ENCODE peak calls at places on chromosomes 12 and 14, in four cellular contexts. One of them, this sample, is unnamed. For H3K4me1, the result is how much of the 10 kb centered on the place peaks cover.

GRCh38 chr12:103901518-103902173 is 28.6 kb upstream of the HSP90B1 start:
- DNase-seq in suprapubic skin: no peak
- DNase-seq in Peyer's patch: peak
- DNase-seq in IMR-90: no peak
- DNase-seq in this sample: no peak

GRCh38 chr12:3061129-3061857 is 15.9 kb upstream of the TSPAN9 start:
- DNase-seq in suprapubic skin: no peak
- DNase-seq in Peyer's patch: no peak
- DNase-seq in IMR-90: peak
- DNase-seq in this sample: no peak

GRCh38 chr12:94047781-94048567 is 100.4 kb upstream of the PLXNC1 start:
- DNase-seq in suprapubic skin: no peak
- DNase-seq in Peyer's patch: no peak
- DNase-seq in IMR-90: no peak
- DNase-seq in this sample: peak

GRCh38 chr12:39795481-39795880 is 175.9 kb upstream of the ABCD2 start:
- DNase-seq in suprapubic skin: no peak
- DNase-seq in Peyer's patch: no peak
- DNase-seq in IMR-90: no peak
- DNase-seq in this sample: no peak

GRCh38 chr14:93538411-93538810 is 107.7 kb downstream of the UNC79 start:
- DNase-seq in suprapubic skin: no peak
- DNase-seq in Peyer's patch: no peak
- DNase-seq in IMR-90: peak
- DNase-seq in this sample: no peak

GRCh38 chr12:53938276-53939140 is at the start of gene HOXC13:
- DNase-seq in suprapubic skin: peak
- DNase-seq in Peyer's patch: no peak
- DNase-seq in IMR-90: no peak
- DNase-seq in this sample: peak

GRCh38 chr12:12033589-12034223 is 37.0 kb upstream of the BCL2L14 start:
- DNase-seq in suprapubic skin: no peak
- DNase-seq in Peyer's patch: no peak
- DNase-seq in IMR-90: no peak
- DNase-seq in this sample: no peak

GRCh38 chr12:75814856-75815754 is 216.5 kb downstream of the PHLDA1 start:
- DNase-seq in suprapubic skin: no peak
- DNase-seq in Peyer's patch: no peak
- DNase-seq in IMR-90: peak
- DNase-seq in this sample: no peak

GRCh38 chr14:51614707-51615106 is 37.0 kb upstream of the FRMD6 start:
- DNase-seq in suprapubic skin: no peak
- DNase-seq in Peyer's patch: no peak
- DNase-seq in IMR-90: peak
- DNase-seq in this sample: no peak

GRCh38 chr12:109613611-109614455 is 40.2 kb downstream of the MVK start:
- DNase-seq in suprapubic skin: no peak
- DNase-seq in Peyer's patch: no peak
- DNase-seq in IMR-90: no peak
- DNase-seq in this sample: no peak

GRCh38 chr14:22982477-22983245 is at the start of gene AJUBA:
- DNase-seq in suprapubic skin: peak
- DNase-seq in Peyer's patch: peak
- DNase-seq in IMR-90: peak
- DNase-seq in this sample: peak

GRCh38 chr14:32428149-32428548 is 99.1 kb downstream of the AKAP6 start:
- DNase-seq in suprapubic skin: no peak
- DNase-seq in Peyer's patch: no peak
- DNase-seq in IMR-90: peak
- DNase-seq in this sample: no peak

GRCh38 chr14:88706425-88706824 is 86.3 kb downstream of the EML5 start:
- DNase-seq in suprapubic skin: no peak
- DNase-seq in Peyer's patch: no peak
- DNase-seq in IMR-90: peak
- DNase-seq in this sample: no peak

GRCh38 chr14:60315591-60315990 is 66.6 kb downstream of the PPM1A start:
- DNase-seq in suprapubic skin: no peak
- DNase-seq in Peyer's patch: no peak
- DNase-seq in IMR-90: no peak
- DNase-seq in this sample: no peak

GRCh38 chr14:89773644-89774316 is 180.8 kb downstream of the EFCAB11 start:
- DNase-seq in suprapubic skin: no peak
- DNase-seq in Peyer's patch: peak
- DNase-seq in IMR-90: peak
- DNase-seq in this sample: no peak

GRCh38 chr12:100120355-100120754 is 22.3 kb downstream of the BLTP3B start:
- DNase-seq in suprapubic skin: no peak
- DNase-seq in Peyer's patch: no peak
- DNase-seq in IMR-90: no peak
- DNase-seq in this sample: no peak

GRCh38 chr12:112241176-112241575 is 115.8 kb downstream of the TRAFD1 start:
- DNase-seq in suprapubic skin: no peak
- DNase-seq in Peyer's patch: no peak
- DNase-seq in IMR-90: no peak
- DNase-seq in this sample: no peak

GRCh38 chr14:103910262-103910935 is 17.9 kb upstream of the TDRD9 start:
- DNase-seq in suprapubic skin: peak
- DNase-seq in Peyer's patch: peak
- DNase-seq in IMR-90: peak
- DNase-seq in this sample: peak

GRCh38 chr12:26768611-26769603 is 64.1 kb downstream of the ITPR2 start:
- DNase-seq in suprapubic skin: no peak
- DNase-seq in Peyer's patch: no peak
- DNase-seq in IMR-90: no peak
- DNase-seq in this sample: no peak

GRCh38 chr14:96710060-96710636 is 87.0 kb upstream of the VRK1 start:
- DNase-seq in suprapubic skin: no peak
- DNase-seq in Peyer's patch: no peak
- DNase-seq in IMR-90: no peak
- DNase-seq in this sample: no peak

GRCh38 chr12:2494490-2495192 is 300.1 kb upstream of the FKBP4 start:
- DNase-seq in suprapubic skin: no peak
- DNase-seq in Peyer's patch: no peak
- DNase-seq in IMR-90: no peak
- DNase-seq in this sample: no peak

GRCh38 chr12:46547421-46548340 is 175.1 kb upstream of the SLC38A2 start:
- DNase-seq in suprapubic skin: no peak
- DNase-seq in Peyer's patch: no peak
- DNase-seq in IMR-90: no peak
- DNase-seq in this sample: no peak

GRCh38 chr12:19572920-19573558 is 133.7 kb downstream of the AEBP2 start:
- DNase-seq in suprapubic skin: no peak
- DNase-seq in Peyer's patch: no peak
- DNase-seq in IMR-90: peak
- DNase-seq in this sample: no peak

GRCh38 chr14:75373133-75373532 is 54.7 kb upstream of the JDP2 start:
- DNase-seq in suprapubic skin: no peak
- DNase-seq in Peyer's patch: no peak
- DNase-seq in IMR-90: no peak
- DNase-seq in this sample: no peak

GRCh38 chr14:34662558-34663088 is 32.7 kb upstream of the SNX6 start:
- DNase-seq in suprapubic skin: no peak
- DNase-seq in Peyer's patch: no peak
- DNase-seq in IMR-90: no peak
- DNase-seq in this sample: no peak

GRCh38 chr12:130254476-130255276 is 83.0 kb upstream of the PIWIL1 start:
- DNase-seq in suprapubic skin: no peak
- DNase-seq in Peyer's patch: no peak
- DNase-seq in IMR-90: no peak
- DNase-seq in this sample: no peak

GRCh38 chr12:125140239-125140917 is 75.1 kb downstream of the AACS start:
- DNase-seq in suprapubic skin: no peak
- DNase-seq in Peyer's patch: no peak
- DNase-seq in IMR-90: no peak
- DNase-seq in this sample: no peak

GRCh38 chr12:60689137-60689536 is 1093.3 kb downstream of the SLC16A7 start:
- DNase-seq in suprapubic skin: no peak
- DNase-seq in Peyer's patch: no peak
- DNase-seq in IMR-90: no peak
- DNase-seq in this sample: no peak

GRCh38 chr12:1799882-1800645 is 20.3 kb upstream of the LRTM2 start:
- DNase-seq in suprapubic skin: peak
- DNase-seq in Peyer's patch: peak
- DNase-seq in IMR-90: no peak
- DNase-seq in this sample: no peak

GRCh38 chr14:93017898-93018297 is 94.9 kb downstream of the CHGA start:
- DNase-seq in suprapubic skin: no peak
- DNase-seq in Peyer's patch: no peak
- DNase-seq in IMR-90: no peak
- DNase-seq in this sample: no peak

DNA sequence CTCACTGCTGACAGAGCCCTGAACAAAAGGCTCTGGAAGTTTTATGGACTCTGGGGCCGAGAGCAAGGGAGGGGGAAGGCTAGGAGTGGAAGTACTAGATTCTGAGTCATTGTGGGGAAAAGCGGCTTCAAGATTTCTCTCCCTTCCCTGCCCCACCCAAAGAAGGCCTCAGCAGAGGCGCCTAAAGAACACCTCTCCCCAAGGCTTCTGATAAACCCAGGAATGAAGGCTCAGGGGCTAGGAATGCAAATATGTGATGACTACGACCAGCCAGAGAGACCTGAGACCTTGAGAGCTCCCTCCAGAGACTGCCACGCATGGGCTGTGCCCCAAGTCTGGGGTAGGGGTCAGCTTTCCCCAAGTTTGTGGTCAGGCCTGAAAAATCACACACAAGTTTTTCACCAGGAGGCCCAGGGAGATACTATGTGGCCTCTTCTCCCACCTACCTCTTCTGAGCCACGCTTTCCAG is 130.7 kb upstream of the HIF1A start:
- DNase-seq in suprapubic skin: no peak
- DNase-seq in Peyer's patch: no peak
- DNase-seq in IMR-90: peak
- DNase-seq in this sample: no peak
- H3K4me1 ChIP-seq in suprapubic skin: half or more
- H3K4me1 ChIP-seq in Peyer's patch: under half
- H3K4me1 ChIP-seq in IMR-90: half or more
- H3K4me1 ChIP-seq in this sample: under half

GRCh38 chr12:32502693-32503510 is 103.5 kb downstream of the FGD4 start:
- DNase-seq in suprapubic skin: no peak
- DNase-seq in Peyer's patch: no peak
- DNase-seq in IMR-90: peak
- DNase-seq in this sample: peak

GRCh38 chr12:32504626-32505025 is 105.3 kb downstream of the FGD4 start:
- DNase-seq in suprapubic skin: no peak
- DNase-seq in Peyer's patch: no peak
- DNase-seq in IMR-90: peak
- DNase-seq in this sample: no peak

GRCh38 chr12:32507559-32508276 is 108.4 kb downstream of the FGD4 start:
- DNase-seq in suprapubic skin: no peak
- DNase-seq in Peyer's patch: no peak
- DNase-seq in IMR-90: no peak
- DNase-seq in this sample: no peak

GRCh38 chr12:32505067-32505466 is 105.7 kb downstream of the FGD4 start:
- DNase-seq in suprapubic skin: no peak
- DNase-seq in Peyer's patch: no peak
- DNase-seq in IMR-90: peak
- DNase-seq in this sample: no peak

GRCh38 chr12:32505546-32505945 is 106.2 kb downstream of the FGD4 start:
- DNase-seq in suprapubic skin: no peak
- DNase-seq in Peyer's patch: no peak
- DNase-seq in IMR-90: no peak
- DNase-seq in this sample: no peak
- TF ChIP-seq POLR2A in suprapubic skin: no peak
- TF ChIP-seq POLR2A in Peyer's patch: no peak
- TF ChIP-seq POLR2A in IMR-90: no peak
- TF ChIP-seq POLR2A in this sample: no peak

DNA sequence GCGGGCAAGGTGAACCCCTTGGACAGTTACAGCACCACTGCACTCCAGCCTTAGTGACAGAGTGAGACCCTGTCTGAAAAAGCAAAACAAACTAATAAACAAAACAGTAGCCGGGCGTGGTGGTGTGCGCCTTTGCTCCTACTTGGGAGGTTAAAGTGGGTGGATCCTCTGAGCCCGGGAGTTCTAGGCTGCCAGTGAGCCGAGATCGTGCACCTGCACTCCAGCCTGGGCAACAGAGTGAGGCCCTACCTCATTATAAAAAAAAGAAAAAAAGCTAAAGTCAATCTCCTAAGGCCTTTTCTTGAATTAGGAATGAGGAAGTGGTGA is 24.7 kb upstream of the SPTLC2 start:
- DNase-seq in suprapubic skin: no peak
- DNase-seq in Peyer's patch: peak
- DNase-seq in IMR-90: no peak
- DNase-seq in this sample: no peak
- H3K4me1 ChIP-seq in suprapubic skin: under half
- H3K4me1 ChIP-seq in Peyer's patch: under half
- H3K4me1 ChIP-seq in IMR-90: under half
- H3K4me1 ChIP-seq in this sample: under half

GRCh38 chr12:6960291-6961277 is 9.4 kb downstream of the PTPN6 start:
- DNase-seq in suprapubic skin: peak
- DNase-seq in Peyer's patch: no peak
- DNase-seq in IMR-90: peak
- DNase-seq in this sample: no peak

GRCh38 chr12:6961695-6962284 is 8.7 kb downstream of the PHB2 start:
- DNase-seq in suprapubic skin: peak
- DNase-seq in Peyer's patch: no peak
- DNase-seq in IMR-90: peak
- DNase-seq in this sample: no peak

GRCh38 chr12:6959376-6960290 is 8.5 kb downstream of the PTPN6 start:
- DNase-seq in suprapubic skin: peak
- DNase-seq in Peyer's patch: no peak
- DNase-seq in IMR-90: no peak
- DNase-seq in this sample: no peak

GRCh38 chr12:6962285-6963015 is 8.0 kb downstream of the PHB2 start:
- DNase-seq in suprapubic skin: peak
- DNase-seq in Peyer's patch: no peak
- DNase-seq in IMR-90: no peak
- DNase-seq in this sample: no peak

DNA sequence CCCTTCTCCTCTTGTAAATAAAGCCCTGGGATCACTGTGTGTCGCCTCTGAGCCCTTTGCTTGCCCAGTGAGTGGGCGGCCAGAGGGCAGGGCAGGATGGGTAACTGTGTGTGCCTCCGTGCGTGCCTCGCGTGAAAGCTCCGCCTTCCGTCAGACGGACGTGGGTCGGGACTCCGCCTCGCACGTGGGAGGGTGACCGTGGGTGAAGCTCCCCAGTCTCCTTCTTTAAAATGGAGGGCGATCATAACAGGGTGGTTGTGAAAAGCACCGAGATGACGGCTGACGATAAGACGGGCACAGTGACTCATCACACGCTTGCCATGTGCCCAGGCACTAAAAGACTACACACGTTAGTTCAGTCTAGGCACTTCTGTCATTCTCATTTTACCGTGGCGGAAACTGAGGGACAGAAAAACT is 9.2 kb downstream of the PHB2 start:
- DNase-seq in suprapubic skin: peak
- DNase-seq in Peyer's patch: peak
- DNase-seq in IMR-90: no peak
- DNase-seq in this sample: peak
- TF ChIP-seq POLR2A in suprapubic skin: no peak
- TF ChIP-seq POLR2A in Peyer's patch: no peak
- TF ChIP-seq POLR2A in IMR-90: no peak
- TF ChIP-seq POLR2A in this sample: no peak

This sample was measured in breast epithelium.